ENCODE peak calls at places on chromosomes 7 and 10, in eight cellular contexts. Z is NCI-H1105, E is HFFc6, L is OCI-M1, M is Daoy, U is small intestine, D is iPS DF 19.7, F is occipital lobe. G is an unnamed sample.

GRCh38 chr7:143238289-143238995 is 16.6 kb downstream of the TAS2R40 start:
- DNase-seq in Z (peak), E (no peak), L (no peak), M (no peak), U (no peak), D (no peak), F (no peak), G (no peak)

GRCh38 chr7:92332782-92333181 is 87.0 kb downstream of the ANKIB1 start:
- DNase-seq in Z (no peak), E (no peak), L (no peak), M (no peak), U (no peak), D (no peak), F (no peak), G (no peak)

GRCh38 chr10:104334965-104335650 is 3.2 kb downstream of the ITPRIP start:
- DNase-seq in Z (no peak), E (no peak), L (no peak), M (no peak), U (no peak), D (no peak), F (no peak), G (no peak)

GRCh38 chr7:91880413-91881241 is at the start of gene MTERF1:
- DNase-seq in Z (peak), E (peak), L (peak), M (peak), U (peak), D (peak), F (peak), G (peak)

GRCh38 chr10:35843524-35844171 is 201.6 kb upstream of the FZD8 start:
- DNase-seq in Z (no peak), E (no peak), L (no peak), M (no peak), U (no peak), D (no peak), F (no peak), G (no peak)

GRCh38 chr7:1192171-1192676 is 32.2 kb upstream of the ZFAND2A start:
- DNase-seq in Z (no peak), E (peak), L (peak), M (peak), U (no peak), D (no peak), F (no peak), G (peak)

GRCh38 chr10:48605786-48606529 is 1.1 kb upstream of the ARHGAP22 start:
- DNase-seq in Z (no peak), E (peak), L (no peak), M (peak), U (no peak), D (no peak), F (no peak), G (peak)

GRCh38 chr10:34156781-34157425 is 658.2 kb downstream of the PARD3 start:
- DNase-seq in Z (no peak), E (peak), L (no peak), M (no peak), U (no peak), D (no peak), F (peak), G (no peak)

GRCh38 chr7:45217358-45217757 is 59.8 kb downstream of the RAMP3 start:
- DNase-seq in Z (no peak), E (no peak), L (peak), M (no peak), U (no peak), D (no peak), F (no peak), G (no peak)

GRCh38 chr7:24576171-24577052 is 3.2 kb downstream of the PALS2 start:
- DNase-seq in Z (peak), E (peak), L (peak), M (peak), U (peak), D (no peak), F (no peak), G (peak)

GRCh38 chr10:90920986-90921643 is at the start of gene ANKRD1:
- DNase-seq in Z (no peak), E (peak), L (no peak), M (peak), U (no peak), D (peak), F (no peak), G (no peak)